ENCODE peak calls at places on chromosomes 7 and 10, in four cellular contexts. T is neuronal stem cell, E is trophoblast cell, G is H1. Y is an unnamed sample. For H3K9me3, the result is how much of the 10 kb centered on the place peaks cover.

GRCh38 chr7:2821842-2822507 is 22.1 kb downstream of the GNA12 start:
- DNase-seq in T (no peak), G (no peak), E (peak), Y (no peak)

GRCh38 chr7:84073476-84073875 is 121.1 kb downstream of the SEMA3A start:
- DNase-seq in G (no peak), E (peak), T (no peak), Y (no peak)

GRCh38 chr7:36958094-36958718 is 233.9 kb upstream of the AOAH start:
- DNase-seq in E (no peak), T (no peak), G (no peak), Y (no peak)

GRCh38 chr7:149824301-149824741 is 13.9 kb upstream of the ZNF862 start:
- DNase-seq in E (no peak), G (no peak), T (no peak), Y (no peak)

GRCh38 chr10:73886085-73886529 is 11.8 kb upstream of the CAMK2G start:
- DNase-seq in E (peak), T (peak), G (peak), Y (peak)

GRCh38 chr10:21518629-21519321 is 6.7 kb downstream of the SKIDA1 start:
- DNase-seq in G (no peak), T (no peak), E (peak), Y (no peak)

GRCh38 chr10:73819513-73820093 is 8.2 kb upstream of the NDST2 start:
- DNase-seq in T (no peak), G (peak), E (no peak), Y (peak)

GRCh38 chr7:147497246-147497645 is 1093.3 kb upstream of the C7orf33 start:
- DNase-seq in E (no peak), G (no peak), T (no peak), Y (no peak)

GRCh38 chr10:131452926-131453771 is 141.6 kb upstream of the TCERG1L start:
- DNase-seq in G (peak), T (peak), E (no peak), Y (peak)

GRCh38 chr10:35194471-35194870 is 67.8 kb downstream of the CREM start:
- DNase-seq in E (peak), T (no peak), G (no peak), Y (no peak)

GRCh38 chr10:100917071-100917470 is 4.3 kb downstream of the SLF2 start:
- DNase-seq in E (no peak), T (no peak), G (no peak), Y (no peak)

GRCh38 chr7:47795631-47796030 is 152.6 kb downstream of the PKD1L1 start:
- DNase-seq in E (peak), G (no peak), T (no peak), Y (no peak)

GRCh38 chr7:117154721-117155120 is 168.1 kb downstream of the WNT2 start:
- DNase-seq in T (no peak), E (peak), G (no peak), Y (no peak)

GRCh38 chr7:151624246-151624928 is 104.7 kb upstream of the RHEB start:
- DNase-seq in T (no peak), G (no peak), E (peak), Y (no peak)

GRCh38 chr10:821322-821721 is 110.2 kb downstream of the LARP4B start:
- DNase-seq in E (peak), T (no peak), G (no peak), Y (no peak)

GRCh38 chr7:40470111-40470736 is 335.4 kb downstream of the SUGCT start:
- DNase-seq in G (no peak), E (no peak), T (no peak), Y (no peak)

GRCh38 chr10:13470270-13470669 is 58.5 kb downstream of the BEND7 start:
- DNase-seq in G (no peak), T (no peak), E (no peak), Y (no peak)

GRCh38 chr7:46880508-46881196 is 701.3 kb downstream of the TNS3 start:
- DNase-seq in G (no peak), T (no peak), E (no peak), Y (no peak)

GRCh38 chr7:151692721-151693120 is 173.0 kb upstream of the RHEB start:
- DNase-seq in G (no peak), T (no peak), E (no peak), Y (peak)

GRCh38 chr10:132482090-132482489 is 55.5 kb upstream of the INPP5A start:
- DNase-seq in G (no peak), T (no peak), E (peak), Y (no peak)

GRCh38 chr7:29607259-29607658 is 43.6 kb downstream of the PRR15 start:
- DNase-seq in E (no peak), G (no peak), T (no peak), Y (no peak)

GRCh38 chr7:155398944-155399343 is 59.0 kb upstream of the EN2 start:
- DNase-seq in E (no peak), T (no peak), G (no peak), Y (no peak)

GRCh38 chr7:35647171-35647574 is 47.8 kb downstream of the HERPUD2 start:
- DNase-seq in G (no peak), T (peak), E (no peak), Y (peak)

GRCh38 chr10:23095404-23095965 is at the start of gene MSRB2:
- DNase-seq in E (peak), T (peak), G (peak), Y (peak)

GRCh38 chr7:40211291-40212003 is 76.6 kb downstream of the SUGCT start:
- DNase-seq in T (no peak), G (no peak), E (peak), Y (no peak)

GRCh38 chr10:83612050-83612449 is 527.3 kb upstream of the GHITM start:
- DNase-seq in E (peak), G (no peak), T (no peak), Y (no peak)

GRCh38 chr10:33238643-33239042 is 95.8 kb downstream of the NRP1 start:
- DNase-seq in E (peak), G (no peak), T (no peak), Y (no peak)

GRCh38 chr7:88789480-88790064 is 6.0 kb downstream of the TEX47 start:
- DNase-seq in T (no peak), E (peak), G (no peak), Y (no peak)

GRCh38 chr7:75723444-75723843 is 15.3 kb downstream of the HIP1 start:
- DNase-seq in E (no peak), G (no peak), T (no peak), Y (no peak)

GRCh38 chr7:73688288-73688687 is 4.9 kb downstream of the BUD23 start:
- DNase-seq in G (no peak), E (no peak), T (no peak), Y (no peak)

GRCh38 chr7:108030536-108030935 is 27.6 kb upstream of the LAMB1 start:
- DNase-seq in G (no peak), E (peak), T (no peak), Y (no peak)

GRCh38 chr10:86308056-86308455 is 58.5 kb downstream of the GRID1 start:
- DNase-seq in T (no peak), G (no peak), E (no peak), Y (peak)

GRCh38 chr7:148222716-148223115 is 367.9 kb upstream of the C7orf33 start:
- DNase-seq in G (no peak), T (no peak), E (no peak), Y (no peak)

GRCh38 chr7:6164491-6164890 is 107.9 kb downstream of the CYTH3 start:
- DNase-seq in G (peak), T (no peak), E (no peak), Y (peak)

GRCh38 chr10:78756604-78757442 is 311.9 kb upstream of the ZMIZ1 start:
- DNase-seq in G (no peak), E (peak), T (no peak), Y (no peak)

GRCh38 chr10:35103887-35104286 is 13.7 kb upstream of the CUL2 start:
- DNase-seq in T (no peak), E (no peak), G (no peak), Y (no peak)

GRCh38 chr10:80186364-80187012 is 18.8 kb downstream of the ANXA11 start:
- DNase-seq in T (no peak), E (peak), G (no peak), Y (no peak)

GRCh38 chr10:73426318-73426717 is 7.0 kb downstream of the MSS51 start:
- DNase-seq in T (no peak), G (no peak), E (no peak), Y (no peak)

GRCh38 chr7:57407125-57407524 is 42.9 kb upstream of the ZNF716 start:
- DNase-seq in G (no peak), E (no peak), T (no peak), Y (no peak)

GRCh38 chr7:57400531-57401155 is 49.3 kb upstream of the ZNF716 start:
- DNase-seq in G (no peak), E (no peak), T (no peak), Y (no peak)

GRCh38 chr7:57404343-57404966 is 45.5 kb upstream of the ZNF716 start:
- DNase-seq in G (no peak), E (peak), T (no peak), Y (no peak)

GRCh38 chr7:57403601-57404342 is 46.2 kb upstream of the ZNF716 start:
- DNase-seq in G (no peak), T (no peak), E (peak), Y (no peak)

GRCh38 chr7:57404967-57405421 is 45.0 kb upstream of the ZNF716 start:
- DNase-seq in T (no peak), E (peak), G (no peak), Y (no peak)
- H3K9me3 ChIP-seq in T (under half), E (under half), G (half or more), Y (half or more)

GRCh38 chr10:124144536-124144935 is 51.1 kb upstream of the CHST15 start:
- DNase-seq in G (no peak), T (no peak), E (no peak), Y (no peak)

GRCh38 chr10:124143721-124144120 is 50.3 kb upstream of the CHST15 start:
- DNase-seq in T (no peak), E (no peak), G (no peak), Y (no peak)

GRCh38 chr10:124142960-124143359 is 49.6 kb upstream of the CHST15 start:
- DNase-seq in G (no peak), T (no peak), E (no peak), Y (no peak)

GRCh38 chr10:124146491-124146890 is 53.1 kb upstream of the CHST15 start:
- DNase-seq in G (no peak), T (no peak), E (no peak), Y (no peak)

DNA sequence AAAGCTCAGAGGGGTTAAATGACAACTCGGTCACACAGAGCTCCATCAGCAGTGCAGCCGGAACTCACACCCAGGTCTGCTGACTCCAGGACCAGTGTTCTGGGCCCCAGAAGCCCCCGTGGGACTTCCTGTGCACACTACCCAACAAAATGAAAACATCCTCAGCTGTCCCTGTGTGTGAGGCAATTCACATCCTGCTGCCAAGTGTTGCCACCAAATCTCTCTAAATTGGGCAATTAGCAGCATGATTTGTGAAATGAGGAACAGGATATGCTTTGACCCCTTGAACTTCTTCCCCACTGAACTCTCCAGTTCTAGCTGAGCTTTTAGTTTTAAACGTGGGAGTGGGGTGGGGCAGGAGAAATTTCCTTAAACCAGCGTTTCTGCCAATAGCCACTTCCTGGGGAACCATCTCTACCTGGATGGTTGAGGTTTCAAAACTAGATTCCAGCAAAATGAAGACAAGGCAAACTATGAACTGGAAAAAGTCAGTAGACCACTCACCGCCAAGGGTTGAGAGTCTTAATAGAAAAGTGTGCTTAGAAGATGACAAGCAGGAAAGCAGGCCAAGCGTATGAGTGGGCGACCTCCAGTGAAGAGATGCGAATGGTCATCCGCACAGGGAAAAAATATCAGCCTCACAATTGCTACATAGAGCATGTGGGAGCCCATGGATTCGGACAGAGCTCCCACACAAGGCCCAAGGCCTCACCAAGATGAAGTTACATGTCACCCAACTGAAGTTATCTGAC is 51.9 kb upstream of the CHST15 start:
- DNase-seq in E (peak), G (no peak), T (no peak), Y (no peak)
- H2BK12ac ChIP-seq in E (no peak), G (no peak), T (no peak), Y (no peak)

DNA sequence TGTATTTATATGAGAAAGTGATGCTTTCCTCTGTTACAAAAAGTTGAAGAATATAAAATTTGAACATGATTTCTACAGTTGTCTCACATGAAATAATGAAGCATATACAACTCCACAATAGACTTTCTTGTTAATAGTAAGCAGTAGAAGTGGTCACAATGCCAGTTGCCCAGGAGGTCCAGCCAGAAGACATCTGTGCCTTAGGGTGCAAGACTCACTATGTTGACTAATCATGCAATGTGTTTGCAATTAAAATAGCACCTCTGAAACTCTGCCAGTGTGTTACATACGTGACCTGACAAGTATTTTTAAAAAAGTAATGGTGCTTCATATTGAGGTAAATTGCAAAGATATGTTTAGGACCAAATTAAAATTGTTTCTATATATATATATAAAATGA is 547.2 kb downstream of the ETV1 start:
- DNase-seq in E (no peak), T (no peak), G (no peak), Y (no peak)
- H3K9me3 ChIP-seq in E (under half), T (under half), G (under half), Y (under half)

GRCh38 chr10:116271593-116272496 is 1.2 kb downstream of the GFRA1 start:
- DNase-seq in G (peak), E (no peak), T (peak), Y (peak)

GRCh38 chr10:116269612-116270011 is 3.4 kb downstream of the GFRA1 start:
- DNase-seq in G (no peak), E (no peak), T (no peak), Y (no peak)

GRCh38 chr10:116270691-116271592 is 2.1 kb downstream of the GFRA1 start:
- DNase-seq in G (peak), E (no peak), T (peak), Y (peak)

GRCh38 chr10:116265686-116266085 is 7.3 kb downstream of the GFRA1 start:
- DNase-seq in T (no peak), G (no peak), E (no peak), Y (no peak)

DNA sequence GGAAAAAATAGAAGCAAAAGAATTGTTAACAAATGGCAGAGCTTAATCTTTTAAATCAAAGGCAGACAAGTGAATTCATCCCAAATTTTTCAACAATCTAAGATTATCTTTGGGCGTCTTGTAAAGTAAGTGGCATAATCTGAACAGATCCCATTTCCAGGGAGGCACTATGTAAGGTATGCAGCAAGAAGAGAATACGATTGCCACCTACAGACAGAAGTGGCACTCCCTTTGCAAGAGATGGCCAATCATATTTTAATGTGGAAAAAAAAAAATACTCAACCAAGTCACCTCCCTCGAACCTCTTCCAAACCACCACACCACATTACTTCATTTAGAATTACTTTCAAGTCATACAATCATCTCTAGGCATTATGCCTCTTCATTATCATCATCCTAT is 4.0 kb downstream of the GFRA1 start:
- DNase-seq in T (no peak), G (no peak), E (no peak), Y (no peak)
- H2BK12ac ChIP-seq in T (no peak), G (no peak), E (no peak), Y (no peak)

GRCh38 chr10:42519079-42519478 is 119.3 kb downstream of the ZNF33B start:
- DNase-seq in G (no peak), E (no peak), T (no peak), Y (no peak)
- H3K9me3 ChIP-seq in G (half or more), E (under half), T (under half), Y (half or more)

GRCh38 chr10:3853547-3853989 is 68.6 kb upstream of the KLF6 start:
- DNase-seq in G (no peak), T (no peak), E (no peak), Y (no peak)
- H2BK12ac ChIP-seq in G (no peak), T (no peak), E (peak), Y (no peak)